ENCODE peak calls at places on chromosomes 1 and 21, in eight cellular contexts. I, S, N, T, G, Y, V and R are unnamed samples.

GRCh38 chr21:15098908-15099307 is 34.1 kb upstream of the NRIP1 start:
- DNase-seq in I (no peak), S (no peak), N (no peak), T (no peak), G (no peak), Y (no peak), V (no peak), R (no peak)

GRCh38 chr1:56591909-56592308 is 12.5 kb upstream of the PLPP3 start:
- DNase-seq in I (no peak), S (no peak), N (no peak), T (no peak), G (no peak), Y (no peak), V (no peak), R (no peak)

GRCh38 chr1:46041974-46042373 is 90.5 kb downstream of the PIK3R3 start:
- DNase-seq in I (no peak), S (no peak), N (peak), T (no peak), G (no peak), Y (peak), V (no peak), R (no peak)

GRCh38 chr1:116826818-116827606 is 72.8 kb downstream of the CD2 start:
- DNase-seq in I (peak), S (peak), N (no peak), T (no peak), G (no peak), Y (peak), V (no peak), R (peak)

GRCh38 chr1:39653546-39654031 is 14.1 kb upstream of the HEYL start:
- DNase-seq in I (peak), S (peak), N (peak), T (peak), G (peak), Y (peak), V (peak), R (peak)

GRCh38 chr1:205430631-205431305 is 8.9 kb upstream of the LEMD1 start:
- DNase-seq in I (no peak), S (peak), N (peak), T (peak), G (peak), Y (peak), V (no peak), R (peak)

GRCh38 chr1:234658143-234658542 is 48.2 kb upstream of the IRF2BP2 start:
- DNase-seq in I (peak), S (no peak), N (no peak), T (no peak), G (no peak), Y (peak), V (no peak), R (peak)

GRCh38 chr1:51287966-51288365 is 42.4 kb downstream of the TTC39A start:
- DNase-seq in I (no peak), S (no peak), N (no peak), T (no peak), G (no peak), Y (no peak), V (no peak), R (no peak)

GRCh38 chr1:99240621-99241020 is 23.7 kb upstream of the PLPPR4 start:
- DNase-seq in I (no peak), S (no peak), N (no peak), T (no peak), G (no peak), Y (no peak), V (no peak), R (no peak)

GRCh38 chr1:2589331-2590232 is 3.0 kb downstream of the PRXL2B start:
- DNase-seq in I (no peak), S (no peak), N (no peak), T (no peak), G (no peak), Y (no peak), V (no peak), R (no peak)

GRCh38 chr1:14571810-14572767 is 26.4 kb upstream of the KAZN start:
- DNase-seq in I (no peak), S (no peak), N (no peak), T (peak), G (no peak), Y (no peak), V (no peak), R (no peak)

GRCh38 chr1:197696372-197696771 is 78.9 kb downstream of the DENND1B start:
- DNase-seq in I (peak), S (peak), N (no peak), T (no peak), G (no peak), Y (peak), V (no peak), R (peak)

GRCh38 chr21:37907076-37907475 is 9.2 kb downstream of the KCNJ6 start:
- DNase-seq in I (no peak), S (no peak), N (no peak), T (no peak), G (no peak), Y (peak), V (no peak), R (no peak)

GRCh38 chr1:20279507-20279906 is 11.2 kb upstream of the VWA5B1 start:
- DNase-seq in I (peak), S (peak), N (no peak), T (no peak), G (no peak), Y (peak), V (no peak), R (peak)

GRCh38 chr1:22204989-22205913 is 62.4 kb upstream of the WNT4 start:
- DNase-seq in I (no peak), S (no peak), N (no peak), T (no peak), G (no peak), Y (no peak), V (no peak), R (no peak)

GRCh38 chr1:61220531-61220930 is 138.2 kb downstream of the NFIA start:
- DNase-seq in I (no peak), S (no peak), N (no peak), T (no peak), G (no peak), Y (no peak), V (no peak), R (no peak)

GRCh38 chr1:19205403-19205802 is 4.7 kb downstream of the UBR4 start:
- DNase-seq in I (no peak), S (no peak), N (no peak), T (no peak), G (no peak), Y (no peak), V (no peak), R (no peak)

GRCh38 chr1:160208179-160209040 is 3.2 kb downstream of the PEA15 start:
- DNase-seq in I (no peak), S (no peak), N (peak), T (no peak), G (no peak), Y (no peak), V (no peak), R (no peak)

GRCh38 chr1:52670599-52670998 is 27.5 kb downstream of the COA7 start:
- DNase-seq in I (no peak), S (no peak), N (no peak), T (no peak), G (no peak), Y (no peak), V (no peak), R (no peak)

GRCh38 chr1:229984310-229984991 is 82.6 kb upstream of the GALNT2 start:
- DNase-seq in I (no peak), S (no peak), N (no peak), T (no peak), G (no peak), Y (no peak), V (no peak), R (no peak)

GRCh38 chr1:218467101-218467728 is 122.1 kb downstream of the TGFB2 start:
- DNase-seq in I (no peak), S (no peak), N (no peak), T (no peak), G (no peak), Y (peak), V (no peak), R (no peak)

GRCh38 chr1:39842726-39843305 is 40.5 kb downstream of the TRIT1 start:
- DNase-seq in I (no peak), S (no peak), N (no peak), T (peak), G (no peak), Y (no peak), V (peak), R (no peak)

GRCh38 chr1:195590649-195591048 is 1017.6 kb downstream of the KCNT2 start:
- DNase-seq in I (no peak), S (no peak), N (no peak), T (no peak), G (no peak), Y (no peak), V (peak), R (no peak)

GRCh38 chr1:27603962-27604578 is at the start of gene AHDC1:
- DNase-seq in I (peak), S (peak), N (peak), T (peak), G (peak), Y (peak), V (peak), R (peak)

GRCh38 chr1:183893561-183894289 is 88.8 kb downstream of the RGL1 start:
- DNase-seq in I (no peak), S (no peak), N (no peak), T (no peak), G (no peak), Y (no peak), V (no peak), R (no peak)